ENCODE peak calls at places on chromosome 5, in seven cellular contexts. R, J, I, T, F, A and U are unnamed samples.

GRCh38 chr5:132775439-132776076 is 1.5 kb downstream of the SEPTIN8 start:
- DNase-seq in R (no peak), J (no peak), I (peak; percentile 41), T (peak; percentile 23), F (no peak), A (no peak), U (no peak)

GRCh38 chr5:179270581-179271300 is 74.5 kb downstream of the ADAMTS2 start:
- DNase-seq in R (no peak), J (no peak), I (peak; percentile 33), T (peak; percentile 70), F (peak; percentile 66), A (no peak), U (peak; percentile 11)

GRCh38 chr5:98519530-98519929 is 253.9 kb upstream of the RGMB start:
- DNase-seq in R (no peak), J (no peak), I (no peak), T (no peak), F (no peak), A (no peak), U (no peak)

GRCh38 chr5:103305829-103306228 is 47.3 kb downstream of the MACIR start:
- DNase-seq in R (no peak), J (no peak), I (peak; percentile 49), T (no peak), F (no peak), A (no peak), U (no peak)

GRCh38 chr5:23506329-23507236 is 826 bp upstream of the PRDM9 start:
- DNase-seq in R (no peak), J (no peak), I (no peak), T (no peak), F (no peak), A (no peak), U (peak; percentile 37)

GRCh38 chr5:147661576-147661975 is 121.0 kb downstream of the JAKMIP2 start:
- DNase-seq in R (no peak), J (no peak), I (no peak), T (peak; percentile 43), F (no peak), A (no peak), U (no peak)

GRCh38 chr5:71744009-71744792 is 25.1 kb downstream of the CARTPT start:
- DNase-seq in R (no peak), J (no peak), I (peak; percentile 71), T (no peak), F (no peak), A (no peak), U (no peak)

GRCh38 chr5:139709587-139710369 is 61.6 kb downstream of the CXXC5 start:
- DNase-seq in R (peak; percentile 70), J (peak; percentile 75), I (peak; percentile 62), T (peak; percentile 11), F (no peak), A (no peak), U (peak; percentile 46)

GRCh38 chr5:138508958-138509357 is 34.1 kb downstream of the ETF1 start:
- DNase-seq in R (no peak), J (no peak), I (no peak), T (peak; percentile 17), F (no peak), A (no peak), U (no peak)

DNA sequence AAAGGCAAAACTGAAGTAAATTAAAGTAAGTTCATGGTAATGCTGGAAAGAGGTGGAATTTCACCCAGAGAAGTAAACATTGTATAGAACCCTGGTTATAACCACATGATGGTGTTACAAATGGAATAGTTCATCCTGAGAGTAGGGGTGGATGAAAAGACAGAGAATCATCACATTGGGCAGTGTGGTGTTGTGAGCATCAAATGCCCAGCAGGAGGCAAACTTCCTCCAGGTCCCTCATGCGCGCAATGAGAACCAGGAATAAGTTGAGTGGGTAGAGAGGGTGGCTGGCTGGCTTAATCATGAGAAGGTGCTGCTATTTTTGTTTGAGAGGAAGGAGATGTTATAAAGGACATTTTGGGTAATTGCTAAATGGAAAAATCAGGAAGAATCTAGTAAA is 163.3 kb upstream of the HMHB1 start:
- DNase-seq in R (no peak), J (no peak), I (no peak), T (no peak), F (no peak), A (no peak), U (no peak)
- TF ChIP-seq CTCF in R (no peak), J (no peak), I (peak; percentile 4), T (peak; percentile 42), F (peak; percentile 2), A (peak; percentile 13), U (no peak)

DNA sequence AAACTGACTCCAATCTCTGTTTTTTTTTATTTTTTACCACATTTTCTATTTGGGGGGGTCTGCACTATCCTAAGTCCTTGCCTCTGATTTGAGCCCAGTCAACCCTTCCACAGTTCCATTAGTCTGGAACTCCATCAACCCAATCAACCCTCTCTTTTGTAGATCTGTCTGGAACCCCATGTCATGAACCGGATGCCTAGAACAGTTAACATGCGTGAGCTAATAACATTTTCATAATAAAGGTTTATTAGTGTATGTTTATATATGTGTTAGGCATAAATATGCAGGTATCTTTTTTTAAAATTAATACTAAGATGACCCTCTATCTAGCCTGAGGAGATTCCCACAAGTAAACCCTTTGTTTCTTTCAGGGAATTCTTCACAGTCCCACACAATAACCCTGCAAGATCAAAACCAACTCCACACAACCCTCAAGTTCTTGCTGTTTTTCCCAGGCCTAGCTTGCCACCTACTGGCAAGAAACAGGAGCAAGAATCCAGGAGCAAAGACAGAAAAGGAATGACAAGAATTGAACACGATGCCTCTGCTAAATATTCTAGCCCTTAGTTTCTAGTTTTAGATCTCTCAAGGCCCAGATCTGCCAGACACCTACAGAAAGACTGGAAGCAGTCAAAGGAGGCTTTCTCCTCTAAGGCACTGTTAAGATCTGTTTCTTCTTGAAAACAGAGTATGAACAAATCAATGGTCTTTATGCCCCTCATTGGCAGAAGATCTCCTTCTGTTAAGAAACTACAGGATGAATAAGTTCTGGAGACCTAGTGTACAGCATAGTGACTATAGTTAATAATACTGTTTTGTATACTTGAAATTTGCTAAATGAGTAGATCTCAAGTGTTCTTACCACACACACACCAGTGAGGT is 100.4 kb downstream of the TRIM36 start:
- DNase-seq in R (no peak), J (no peak), I (no peak), T (peak; percentile 52), F (no peak), A (peak; percentile 44), U (peak; percentile 40)
- TF ChIP-seq CTCF in R (no peak), J (no peak), I (peak; percentile 56), T (peak; percentile 77), F (peak; percentile 58), A (peak; percentile 67), U (peak; percentile 74)

GRCh38 chr5:157378509-157378908 is 81.5 kb upstream of the NIPAL4 start:
- DNase-seq in R (no peak), J (no peak), I (no peak), T (no peak), F (no peak), A (no peak), U (no peak)
- TF ChIP-seq CTCF in R (no peak), J (no peak), I (no peak), T (no peak), F (no peak), A (no peak), U (no peak)

DNA sequence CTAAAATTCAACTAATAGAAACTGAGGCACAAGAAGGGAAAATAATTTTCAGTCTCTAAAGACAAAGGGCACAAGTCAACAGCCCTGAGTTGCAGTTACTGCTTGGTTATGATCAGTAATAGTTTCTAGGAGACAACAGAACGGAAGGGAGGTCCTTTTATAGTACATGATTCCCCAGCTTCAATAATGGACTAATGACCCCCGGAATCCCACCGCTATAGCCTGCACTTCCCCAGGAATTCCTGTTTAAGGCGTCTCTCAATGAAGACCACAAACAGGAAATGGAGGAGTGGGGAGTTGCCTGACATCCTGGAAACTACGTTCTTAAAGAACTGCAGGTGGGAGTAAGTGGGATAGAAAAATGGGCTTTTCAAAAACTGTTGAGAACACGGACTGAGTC is 60.6 kb downstream of the DIAPH1 start:
- DNase-seq in R (no peak), J (no peak), I (no peak), T (peak; percentile 31), F (no peak), A (no peak), U (no peak)
- TF ChIP-seq CTCF in R (no peak), J (no peak), I (no peak), T (no peak), F (no peak), A (no peak), U (peak; percentile 59)